ENCODE peak calls at places on chromosomes 2 and 18, in five cellular contexts. W, C, U, G and H are unnamed samples.

GRCh38 chr2:231751042-231751815 is 29.9 kb downstream of the PDE6D start:
- DNase-seq in W (no peak), G (no peak), C (no peak), U (no peak), H (no peak)

GRCh38 chr2:68391099-68391498 is 26.0 kb downstream of the PLEK start:
- DNase-seq in C (no peak), G (peak), W (no peak), U (no peak), H (no peak)

GRCh38 chr2:37215255-37215654 is 16.1 kb downstream of the CEBPZ start:
- DNase-seq in U (no peak), C (no peak), W (no peak), G (peak), H (peak)

GRCh38 chr2:74146929-74147728 is 583 bp downstream of the BOLA3 start:
- DNase-seq in G (peak), W (no peak), U (peak), C (no peak), H (peak)

GRCh38 chr2:160407393-160408204 is 86.0 kb downstream of the RBMS1 start:
- DNase-seq in W (peak), C (peak), G (no peak), U (peak), H (peak)

GRCh38 chr2:67322361-67323001 is 74.7 kb upstream of the ETAA1 start:
- DNase-seq in W (no peak), U (peak), G (peak), C (peak), H (peak)

GRCh38 chr2:8440029-8440778 is 241.7 kb upstream of the ID2 start:
- DNase-seq in C (no peak), G (no peak), U (no peak), W (no peak), H (no peak)

GRCh38 chr2:237500681-237501424 is 13.8 kb downstream of the MLPH start:
- DNase-seq in C (peak), G (peak), W (peak), U (peak), H (peak)

GRCh38 chr2:213219816-213220215 is 64.4 kb upstream of the SPAG16 start:
- DNase-seq in C (no peak), U (no peak), G (peak), W (no peak), H (no peak)

GRCh38 chr2:23803965-23804542 is 122.9 kb downstream of the ATAD2B start:
- DNase-seq in G (peak), C (no peak), U (peak), W (peak), H (peak)

GRCh38 chr2:65604246-65604645 is 171.8 kb upstream of the SPRED2 start:
- DNase-seq in W (no peak), U (no peak), G (peak), C (no peak), H (peak)

GRCh38 chr18:54764786-54765185 is 63.5 kb upstream of the RAB27B start:
- DNase-seq in U (no peak), W (no peak), C (no peak), G (no peak), H (no peak)

DNA sequence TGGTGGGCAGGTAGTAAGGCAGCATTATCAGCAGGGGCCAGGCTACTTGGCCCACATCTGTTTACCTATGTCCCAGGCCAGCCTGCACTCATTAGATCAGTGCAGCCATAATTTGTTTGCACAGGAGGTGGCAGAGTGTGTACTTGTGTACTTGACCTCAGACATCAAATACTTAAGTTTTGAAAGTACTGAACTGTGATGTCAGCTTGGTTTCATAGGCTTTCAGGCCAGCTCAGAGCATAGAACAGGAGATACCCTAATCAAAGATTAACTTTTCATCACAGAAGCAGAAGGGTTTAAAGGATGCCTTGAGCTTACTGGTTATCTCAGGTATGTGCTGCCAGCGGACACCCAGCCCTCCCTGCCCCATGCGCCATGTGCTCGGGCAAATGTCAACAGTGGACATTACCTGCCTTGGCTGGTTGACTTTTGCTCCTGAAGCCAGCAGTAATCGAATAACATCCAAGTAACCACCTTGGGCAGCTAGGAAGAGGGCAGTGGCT is 33.2 kb downstream of the ANKRD29 start:
- DNase-seq in W (no peak), U (peak), G (no peak), C (no peak), H (no peak)
- TF ChIP-seq CTCF in W (no peak), U (no peak), G (no peak), C (no peak), H (no peak)

GRCh38 chr2:39325966-39326365 is 82.2 kb upstream of the CDKL4 start:
- DNase-seq in G (peak), C (no peak), W (no peak), U (no peak), H (no peak)

GRCh38 chr2:39326644-39327043 is 82.9 kb upstream of the CDKL4 start:
- DNase-seq in C (no peak), U (no peak), W (no peak), G (no peak), H (no peak)
- H3K4me3 ChIP-seq in C (no peak), U (no peak), W (no peak), G (no peak), H (no peak)

GRCh38 chr2:118524911-118525310 is 322.5 kb downstream of the EN1 start:
- DNase-seq in U (no peak), C (no peak), W (no peak), G (no peak), H (no peak)

GRCh38 chr2:118523761-118524160 is 323.7 kb downstream of the EN1 start:
- DNase-seq in C (no peak), G (no peak), W (no peak), U (no peak), H (no peak)

GRCh38 chr2:118521960-118522359 is 325.5 kb downstream of the EN1 start:
- DNase-seq in C (no peak), U (no peak), W (no peak), G (no peak), H (no peak)

DNA sequence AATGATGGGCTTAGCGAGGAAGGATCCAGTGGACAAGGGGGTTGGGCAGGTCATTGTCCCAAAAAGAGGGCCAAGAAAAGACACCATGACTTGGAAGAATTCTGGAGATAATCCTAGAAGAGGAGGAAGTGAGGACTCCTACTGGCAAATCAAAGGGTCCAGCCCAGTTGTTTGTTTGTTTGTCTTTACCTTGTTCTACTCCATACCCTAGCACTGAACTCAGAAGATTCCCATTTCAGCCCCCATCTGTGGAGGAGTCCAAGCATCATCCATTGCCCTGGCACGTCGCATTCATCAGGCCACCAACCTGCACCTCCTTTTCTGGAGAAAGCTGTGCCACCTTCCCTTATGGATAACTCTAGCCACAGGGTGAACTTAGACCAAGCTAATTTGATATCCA is 326.2 kb downstream of the EN1 start:
- DNase-seq in W (no peak), C (no peak), G (no peak), U (no peak), H (no peak)
- TF ChIP-seq CTCF in W (no peak), C (no peak), G (no peak), U (no peak), H (no peak)

DNA sequence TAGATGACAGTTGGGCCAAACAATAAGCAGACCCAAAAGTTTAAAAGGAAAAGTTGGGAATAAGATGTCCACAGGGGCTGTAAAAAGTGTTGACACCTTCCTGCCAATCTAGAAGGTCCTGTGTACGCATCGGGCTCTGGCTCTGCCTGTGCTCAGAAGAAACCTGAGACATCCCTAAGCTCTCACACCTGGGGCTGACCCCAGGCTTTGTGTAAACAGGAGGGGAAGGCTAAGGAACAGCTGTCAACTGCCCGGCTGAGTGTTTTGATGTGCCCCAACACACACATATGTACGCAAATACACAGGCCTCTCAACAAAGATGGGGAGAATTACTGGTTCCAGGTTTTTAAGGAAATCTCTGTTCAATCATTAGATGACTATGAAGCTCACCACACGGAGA is 59.5 kb downstream of the TMEM131 start:
- DNase-seq in U (no peak), W (peak), C (no peak), G (no peak), H (no peak)
- H3K4me3 ChIP-seq in U (no peak), W (peak), C (no peak), G (no peak), H (no peak)

GRCh38 chr2:200054681-200055468 is 99.5 kb downstream of the MAIP1 start:
- DNase-seq in W (no peak), C (no peak), G (no peak), U (no peak), H (no peak)
- TF ChIP-seq CTCF in W (no peak), C (no peak), G (peak), U (no peak), H (peak)

GRCh38 chr2:43493954-43494353 is 101.9 kb downstream of the THADA start:
- DNase-seq in U (no peak), W (no peak), G (no peak), C (no peak), H (no peak)

GRCh38 chr2:43486604-43487003 is 109.2 kb downstream of the THADA start:
- DNase-seq in G (peak), C (no peak), U (no peak), W (no peak), H (peak)

GRCh38 chr2:43488737-43489136 is 107.1 kb downstream of the THADA start:
- DNase-seq in C (no peak), U (no peak), G (no peak), W (no peak), H (no peak)

GRCh38 chr2:43491070-43491639 is 104.7 kb downstream of the THADA start:
- DNase-seq in C (no peak), W (no peak), G (peak), U (no peak), H (no peak)

DNA sequence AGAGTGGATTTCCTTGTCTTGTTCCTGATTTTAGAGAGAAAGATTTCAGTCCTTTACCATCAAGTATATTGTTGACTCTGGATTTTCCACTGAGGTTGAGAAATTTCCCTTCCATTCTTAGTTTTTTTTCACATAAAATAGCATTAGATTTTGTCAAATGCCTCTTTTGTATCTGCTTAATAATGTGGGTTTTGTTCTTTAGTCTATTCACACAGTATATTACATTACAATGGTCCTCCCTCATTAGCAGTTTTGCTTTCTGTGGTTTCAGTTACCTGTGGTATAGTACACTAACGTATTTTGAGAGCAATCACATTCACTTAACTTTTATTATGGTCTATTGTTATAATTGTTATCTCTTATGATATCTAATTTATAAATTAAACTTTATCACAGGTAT is 105.5 kb downstream of the THADA start:
- DNase-seq in C (no peak), W (no peak), G (no peak), U (no peak), H (no peak)
- H3K4me3 ChIP-seq in C (no peak), W (no peak), G (no peak), U (no peak), H (no peak)